ENCODE peak calls at places on chromosome 4, in four cellular contexts. M is NCI-H2029, G is epithelial cell of esophagus, W is EL. R is an unnamed sample.

GRCh38 chr4:81565137-81565870 is 93.6 kb upstream of the RASGEF1B start:
- DNase-seq in M (no peak), W (no peak), G (peak), R (peak)

GRCh38 chr4:147927377-147928137 is 195.7 kb downstream of the ARHGAP10 start:
- DNase-seq in M (no peak), G (no peak), W (peak), R (no peak)

GRCh38 chr4:185840953-185841352 is 29.0 kb upstream of the SORBS2 start:
- DNase-seq in M (no peak), W (no peak), G (no peak), R (no peak)

GRCh38 chr4:65918217-65918616 is 247.9 kb upstream of the EPHA5 start:
- DNase-seq in W (no peak), M (peak), G (no peak), R (no peak)

GRCh38 chr4:60344908-60345307 is 855.2 kb upstream of the ADGRL3 start:
- DNase-seq in M (no peak), G (peak), W (no peak), R (no peak)

GRCh38 chr4:28287837-28288236 is 1427.2 kb downstream of the STIM2 start:
- DNase-seq in W (peak), G (peak), M (no peak), R (no peak)

GRCh38 chr4:143025111-143025704 is 159.5 kb upstream of the USP38 start:
- DNase-seq in W (peak), G (peak), M (no peak), R (no peak)

GRCh38 chr4:183589710-183590109 is 69.3 kb downstream of the RWDD4 start:
- DNase-seq in M (no peak), G (no peak), W (peak), R (no peak)

GRCh38 chr4:105828074-105828473 is 67.2 kb upstream of the NPNT start:
- DNase-seq in M (no peak), W (no peak), G (no peak), R (no peak)

GRCh38 chr4:139624441-139625130 is 41.0 kb upstream of the MGST2 start:
- DNase-seq in W (no peak), M (no peak), G (no peak), R (no peak)

GRCh38 chr4:19532120-19532848 is 719.4 kb upstream of the SLIT2 start:
- DNase-seq in G (no peak), M (no peak), W (no peak), R (no peak)

R was measured in C1 segment of cervical spinal cord.